ENCODE peak calls at places on chromosomes 13 and 19, in eight cellular contexts. X is stimulated activated CD4-positive, alpha-beta T cell treated with anti-CD3 and anti-CD28 coated beads, Interleukin-15, amount 100 ng/mL, for 1 hour; F is NCI-H2081; N is nephron progenitor cell; Y is spleen; W is K562; V is SHP77; T is stimulated activated naive CD4-positive, alpha-beta T cell. A is an unnamed sample.

GRCh38 chr19:52188822-52189744 is 769 bp upstream of the PPP2R1A start:
- DNase-seq in W (no peak), V (peak; percentile 43), Y (peak; percentile 100), N (peak; percentile 57), T (no peak), F (no peak), X (no peak), A (no peak)

GRCh38 chr19:11451942-11452813 is 16.7 kb downstream of the PRKCSH start:
- DNase-seq in V (no peak), N (no peak), W (peak; percentile 32), Y (no peak), X (no peak), T (no peak), F (no peak), A (no peak)

GRCh38 chr13:65217459-65217858 is 2012.7 kb downstream of the PCDH9 start:
- DNase-seq in W (no peak), X (no peak), F (no peak), V (no peak), Y (no peak), T (no peak), N (no peak), A (no peak)

GRCh38 chr13:113969973-113970611 is 3.8 kb downstream of the C13orf46 start:
- DNase-seq in V (no peak), W (no peak), F (no peak), X (no peak), N (no peak), T (no peak), Y (peak; percentile 59), A (no peak)

GRCh38 chr19:48308695-48309586 is 16.4 kb upstream of the EMP3 start:
- DNase-seq in W (no peak), V (peak; percentile 41), Y (no peak), X (no peak), T (no peak), F (no peak), N (no peak), A (peak; percentile 66)

GRCh38 chr13:99033814-99034213 is 56.0 kb upstream of the DOCK9 start:
- DNase-seq in V (peak; percentile 61), F (peak; percentile 46), Y (no peak), W (no peak), N (no peak), T (peak; percentile 37), X (no peak), A (peak; percentile 30)

GRCh38 chr19:55005684-55006488 is 32.2 kb downstream of the GP6 start:
- DNase-seq in W (peak; percentile 82), T (peak; percentile 89), N (peak; percentile 8), X (no peak), F (peak; percentile 78), V (peak; percentile 82), Y (no peak), A (peak; percentile 65)

GRCh38 chr19:38554676-38555141 is 63.0 kb downstream of the MAP4K1 start:
- DNase-seq in Y (no peak), X (no peak), T (no peak), V (no peak), N (no peak), W (no peak), F (no peak), A (no peak)

GRCh38 chr13:70311175-70311574 is 202.9 kb upstream of the KLHL1 start:
- DNase-seq in T (no peak), W (no peak), N (no peak), F (no peak), V (no peak), X (no peak), Y (no peak), A (no peak)

GRCh38 chr19:56868446-56868845 is 27.9 kb upstream of the PEG3 start:
- DNase-seq in F (no peak), N (no peak), W (no peak), T (no peak), Y (no peak), V (no peak), X (no peak), A (no peak)

GRCh38 chr19:10749435-10750384 is 31.8 kb downstream of the DNM2 start:
- DNase-seq in T (no peak), N (no peak), V (no peak), W (no peak), X (no peak), Y (no peak), F (no peak), A (no peak)

GRCh38 chr13:68749801-68750200 is 1357.8 kb upstream of the ATXN8OS start:
- DNase-seq in X (no peak), Y (no peak), V (no peak), T (no peak), N (no peak), W (no peak), F (no peak), A (no peak)

GRCh38 chr19:16862826-16863405 is 25.9 kb upstream of the F2RL3 start:
- DNase-seq in X (no peak), V (no peak), F (no peak), Y (no peak), N (no peak), W (no peak), T (no peak), A (no peak)

GRCh38 chr19:18306209-18306902 is 16.5 kb downstream of the LSM4 start:
- DNase-seq in W (no peak), T (no peak), N (no peak), F (no peak), X (no peak), Y (no peak), V (no peak), A (no peak)

GRCh38 chr19:6854758-6855157 is 32.6 kb upstream of the ADGRE1 start:
- DNase-seq in T (no peak), N (no peak), Y (peak; percentile 10), F (no peak), V (no peak), W (no peak), X (no peak), A (no peak)

GRCh38 chr13:100131863-100132574 is 43.1 kb downstream of the PCCA start:
- DNase-seq in T (no peak), F (peak; percentile 39), W (peak; percentile 49), N (no peak), V (no peak), X (no peak), Y (no peak), A (peak; percentile 2)

GRCh38 chr13:99385940-99386339 is 78.7 kb upstream of the GPR183 start:
- DNase-seq in W (no peak), F (no peak), T (no peak), Y (no peak), N (no peak), V (no peak), X (no peak), A (no peak)

GRCh38 chr13:42996584-42996983 is 4.5 kb upstream of the EPSTI1 start:
- DNase-seq in T (no peak), Y (no peak), N (no peak), X (no peak), F (no peak), V (no peak), W (no peak), A (no peak)

GRCh38 chr13:85501616-85502015 is 297.6 kb downstream of the SLITRK6 start:
- DNase-seq in Y (no peak), V (no peak), X (no peak), T (no peak), F (no peak), N (no peak), W (no peak), A (no peak)

GRCh38 chr19:4149518-4150288 is 3.7 kb upstream of the CREB3L3 start:
- DNase-seq in T (no peak), W (no peak), X (no peak), Y (no peak), V (no peak), N (no peak), F (no peak), A (no peak)

GRCh38 chr13:26557393-26558073 is at the start of gene WASF3:
- DNase-seq in V (no peak), F (peak; percentile 94), W (peak; percentile 95), T (no peak), N (peak; percentile 98), Y (peak; percentile 91), X (no peak), A (peak; percentile 88)

GRCh38 chr19:14507704-14508246 is 10.4 kb downstream of the DNAJB1 start:
- DNase-seq in V (no peak), N (no peak), W (no peak), F (no peak), X (no peak), Y (no peak), T (no peak), A (no peak)

GRCh38 chr13:51781246-51782022 is 22.5 kb downstream of the DHRS12 start:
- DNase-seq in T (no peak), N (no peak), X (no peak), F (peak; percentile 0), V (peak; percentile 44), Y (no peak), W (no peak), A (peak; percentile 18)

GRCh38 chr13:59086147-59086546 is 1077.6 kb downstream of the DIAPH3 start:
- DNase-seq in F (no peak), X (no peak), T (no peak), Y (no peak), V (no peak), W (no peak), N (no peak), A (no peak)

GRCh38 chr13:65417953-65418352 is 1812.2 kb downstream of the PCDH9 start:
- DNase-seq in X (no peak), W (no peak), F (no peak), T (no peak), Y (no peak), N (no peak), V (no peak), A (no peak)

GRCh38 chr19:16575861-16576689 is 3.9 kb upstream of the SLC35E1 start:
- DNase-seq in V (no peak), T (no peak), W (no peak), F (no peak), X (no peak), N (no peak), Y (no peak), A (no peak)

GRCh38 chr13:69331245-69331644 is 776.4 kb upstream of the ATXN8OS start:
- DNase-seq in F (no peak), V (no peak), X (no peak), W (peak; percentile 3), T (no peak), Y (no peak), N (no peak), A (no peak)